ENCODE peak calls at places on chromosomes 4 and X, in ten cellular contexts. B, H, K, Y, W, X, V, R, G and T are unnamed samples.

GRCh38 chr4:113616443-113616842 is 145.1 kb downstream of the CAMK2D start:
- DNase-seq in B (no peak), H (no peak), K (no peak), Y (no peak), W (no peak), X (no peak), V (peak), R (no peak), G (no peak), T (no peak)

GRCh38 chrX:1323315-1323714 is 13.3 kb upstream of the IL3RA start:
- DNase-seq in B (peak), H (peak), K (peak), Y (peak), W (peak), X (peak), V (peak), R (no peak), G (no peak), T (no peak)

GRCh38 chrX:8125566-8125965 is 45.5 kb downstream of the VCX2 start:
- DNase-seq in B (no peak), H (no peak), K (no peak), Y (no peak), W (no peak), X (no peak), V (no peak), R (no peak), G (no peak), T (no peak)

GRCh38 chrX:40374486-40374885 is 206.3 kb upstream of the ATP6AP2 start:
- DNase-seq in B (no peak), H (no peak), K (no peak), Y (peak), W (no peak), X (no peak), V (no peak), R (no peak), G (no peak), T (no peak)

GRCh38 chr4:123526511-123526910 is 129.9 kb downstream of the SPRY1 start:
- DNase-seq in B (no peak), H (no peak), K (no peak), Y (no peak), W (no peak), X (no peak), V (no peak), R (no peak), G (no peak), T (no peak)

GRCh38 chr4:99537674-99538073 is 26.2 kb downstream of the TRMT10A start:
- DNase-seq in B (no peak), H (no peak), K (no peak), Y (no peak), W (no peak), X (no peak), V (no peak), R (no peak), G (no peak), T (no peak)

GRCh38 chr4:83364312-83364711 is 29.7 kb upstream of the HPSE start:
- DNase-seq in B (peak), H (no peak), K (no peak), Y (no peak), W (no peak), X (no peak), V (no peak), R (no peak), G (no peak), T (no peak)

GRCh38 chr4:2962099-2962455 is 1.1 kb downstream of the NOP14 start:
- DNase-seq in B (peak), H (no peak), K (peak), Y (no peak), W (peak), X (no peak), V (peak), R (no peak), G (no peak), T (no peak)

GRCh38 chr4:157076578-157076947 is 613 bp downstream of the GLRB start:
- DNase-seq in B (peak), H (no peak), K (peak), Y (peak), W (no peak), X (no peak), V (peak), R (peak), G (no peak), T (no peak)

GRCh38 chr4:35934370-35934981 is 309.8 kb downstream of the ARAP2 start:
- DNase-seq in B (peak), H (no peak), K (peak), Y (peak), W (peak), X (no peak), V (peak), R (peak), G (no peak), T (peak)

GRCh38 chr4:78510681-78511080 is 40.9 kb upstream of the ANXA3 start:
- DNase-seq in B (no peak), H (no peak), K (no peak), Y (no peak), W (no peak), X (no peak), V (no peak), R (no peak), G (no peak), T (no peak)

GRCh38 chr4:118964891-118965411 is 76.3 kb downstream of the SYNPO2 start:
- DNase-seq in B (no peak), H (no peak), K (no peak), Y (no peak), W (no peak), X (no peak), V (no peak), R (no peak), G (no peak), T (no peak)

GRCh38 chrX:130020661-130021324 is 38.4 kb downstream of the BCORL1 start:
- DNase-seq in B (no peak), H (no peak), K (no peak), Y (no peak), W (no peak), X (no peak), V (no peak), R (no peak), G (no peak), T (no peak)

GRCh38 chrX:13360146-13360545 is 40.3 kb upstream of the ATXN3L start:
- DNase-seq in B (no peak), H (no peak), K (no peak), Y (peak), W (peak), X (no peak), V (no peak), R (peak), G (no peak), T (no peak)

GRCh38 chrX:150690126-150690525 is 3.1 kb upstream of the MTMR1 start:
- DNase-seq in B (no peak), H (no peak), K (no peak), Y (no peak), W (no peak), X (no peak), V (no peak), R (no peak), G (no peak), T (no peak)